ENCODE peak calls at places on chromosomes 4 and X, in five cellular contexts. Z, S, H, R and W are unnamed samples.

GRCh38 chr4:31193516-31193915 is 473.3 kb downstream of the PCDH7 start:
- DNase-seq in S (no peak), R (no peak), Z (no peak), H (no peak), W (no peak)

GRCh38 chrX:72271091-72271490 is 6.0 kb downstream of the RPS4X start:
- DNase-seq in Z (no peak), H (no peak), R (no peak), S (no peak), W (no peak)

GRCh38 chr4:139783761-139784484 is 118.3 kb downstream of the MGST2 start:
- DNase-seq in R (no peak), Z (no peak), S (no peak), H (no peak), W (no peak)

GRCh38 chr4:156950950-156951349 is 20.6 kb downstream of the PDGFC start:
- DNase-seq in R (no peak), S (no peak), Z (no peak), H (no peak), W (no peak)

GRCh38 chr4:98387345-98388017 is 126.3 kb downstream of the RAP1GDS1 start:
- DNase-seq in S (no peak), R (no peak), H (no peak), Z (no peak), W (no peak)

GRCh38 chr4:7391637-7392437 is 42.9 kb downstream of the PSAPL1 start:
- DNase-seq in H (peak; percentile 27), Z (peak; percentile 11), S (no peak), R (no peak), W (no peak)

GRCh38 chr4:127540497-127541026 is 92.2 kb upstream of the INTU start:
- DNase-seq in H (no peak), R (no peak), S (no peak), Z (no peak), W (no peak)

GRCh38 chr4:83112239-83112638 is 2.3 kb downstream of the PLAC8 start:
- DNase-seq in H (no peak), S (no peak), R (no peak), Z (no peak), W (no peak)

GRCh38 chrX:153769158-153769864 is 5.3 kb downstream of the PLXNB3 start:
- DNase-seq in Z (no peak), S (peak; percentile 27), H (no peak), R (no peak), W (no peak)

GRCh38 chrX:87338510-87338909 is 179.1 kb upstream of the KLHL4 start:
- DNase-seq in H (no peak), Z (no peak), R (peak; percentile 33), S (no peak), W (no peak)

GRCh38 chr4:14771091-14771490 is 231.2 kb upstream of the CPEB2 start:
- DNase-seq in H (no peak), R (no peak), Z (no peak), S (no peak), W (no peak)

GRCh38 chrX:37599735-37600134 is 28.3 kb downstream of the LANCL3 start:
- DNase-seq in R (no peak), H (no peak), Z (no peak), S (no peak), W (no peak)

GRCh38 chr4:70722199-70722791 is 531 bp downstream of the RUFY3 start:
- DNase-seq in Z (peak; percentile 29), R (no peak), H (no peak), S (peak; percentile 46), W (no peak)

GRCh38 chr4:8307714-8308113 is 38.2 kb downstream of the HTRA3 start:
- DNase-seq in H (no peak), S (no peak), R (no peak), Z (peak; percentile 15), W (no peak)

GRCh38 chr4:61992351-61992750 is 792.2 kb downstream of the ADGRL3 start:
- DNase-seq in Z (no peak), R (no peak), S (no peak), H (no peak), W (no peak)

GRCh38 chr4:183201331-183201730 is 102.3 kb downstream of the WWC2 start:
- DNase-seq in H (no peak), Z (no peak), S (no peak), R (no peak), W (no peak)

GRCh38 chr4:2793920-2794706 is 1.2 kb downstream of the SH3BP2 start:
- DNase-seq in H (peak; percentile 81), Z (peak; percentile 24), R (peak; percentile 57), S (peak; percentile 46), W (no peak)

GRCh38 chr4:120070191-120070590 is 3.5 kb upstream of the MAD2L1 start:
- DNase-seq in Z (no peak), S (no peak), R (no peak), H (no peak), W (no peak)

GRCh38 chr4:5220028-5220427 is 168.7 kb downstream of the STK32B start:
- DNase-seq in H (no peak), S (no peak), R (no peak), Z (no peak), W (no peak)

GRCh38 chr4:76989391-76990061 is 40.0 kb downstream of the SEPTIN11 start:
- DNase-seq in R (no peak), Z (no peak), H (no peak), S (no peak), W (no peak)

GRCh38 chr4:56681158-56681848 is at the start of gene HOPX:
- DNase-seq in Z (no peak), R (no peak), H (peak; percentile 59), S (peak; percentile 39), W (no peak)

GRCh38 chrX:16711219-16712115 is 1.0 kb downstream of the CTPS2 start:
- DNase-seq in H (no peak), R (no peak), S (no peak), Z (no peak), W (no peak)
- TF ChIP-seq POLR2A in H (no peak), R (no peak), S (no peak), Z (no peak), W (no peak)

GRCh38 chrX:16843208-16843909 is 26.8 kb downstream of the RBBP7 start:
- DNase-seq in R (no peak), Z (no peak), H (no peak), S (no peak), W (no peak)
- TF ChIP-seq POLR2A in R (no peak), Z (no peak), H (no peak), S (no peak), W (no peak)

GRCh38 chrX:53308836-53309235 is 27.5 kb upstream of the IQSEC2 start:
- DNase-seq in S (no peak), Z (no peak), R (no peak), H (no peak), W (no peak)

GRCh38 chrX:53300157-53300556 is 18.8 kb upstream of the IQSEC2 start:
- DNase-seq in R (no peak), S (no peak), H (no peak), Z (no peak), W (no peak)

GRCh38 chrX:53305996-53306937 is 24.9 kb upstream of the IQSEC2 start:
- DNase-seq in S (peak; percentile 46), R (no peak), Z (no peak), H (no peak), W (no peak)

GRCh38 chrX:53303195-53303594 is 21.8 kb upstream of the IQSEC2 start:
- DNase-seq in S (no peak), H (no peak), Z (no peak), R (no peak), W (no peak)
- TF ChIP-seq POLR2A in S (no peak), H (no peak), Z (no peak), R (no peak), W (no peak)

DNA sequence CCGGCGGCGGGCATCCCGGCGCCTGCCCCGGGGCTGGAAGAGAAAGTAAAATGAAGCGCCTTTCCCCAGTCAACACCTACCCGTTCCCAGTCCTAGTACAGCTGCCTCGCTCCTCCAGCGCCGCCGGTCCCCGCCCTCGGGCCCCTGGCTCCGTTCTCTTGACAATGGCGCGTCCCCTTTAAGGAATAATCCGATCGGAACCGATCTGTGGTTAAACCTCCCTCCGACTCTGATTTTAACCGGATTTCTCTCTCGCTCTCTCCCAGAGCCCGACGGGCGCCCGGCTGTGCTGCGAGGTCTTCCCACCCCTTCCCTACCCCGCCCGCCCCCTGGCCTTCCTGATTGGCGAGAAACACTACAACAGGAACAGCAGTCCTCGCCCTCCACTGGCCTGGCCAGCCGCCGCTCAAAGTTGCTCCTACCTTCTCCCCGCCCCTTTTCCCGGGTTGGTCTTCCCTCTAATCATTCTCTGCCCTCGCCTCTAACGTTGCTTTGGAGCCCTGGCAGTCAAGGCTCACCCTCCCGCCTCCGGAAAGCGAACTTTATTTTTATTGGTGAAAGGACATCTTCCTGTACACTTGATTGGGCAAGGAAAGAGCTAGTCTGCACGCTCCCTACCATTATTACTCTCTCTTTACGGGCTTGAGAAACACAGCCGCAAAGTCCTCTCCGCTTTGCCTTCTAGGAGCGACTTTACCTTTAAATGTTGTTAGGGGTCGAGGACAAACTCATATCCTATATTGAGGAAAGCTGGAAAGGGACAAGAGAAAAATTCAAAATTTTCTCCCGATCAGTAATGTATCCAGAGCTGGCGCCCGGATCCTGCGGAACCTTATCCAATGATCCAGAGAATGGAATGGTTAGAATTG is at the start of gene FRYL:
- DNase-seq in Z (peak; percentile 99), H (peak; percentile 99), R (peak; percentile 98), S (peak; percentile 99), W (peak; percentile 100)
- TF ChIP-seq POLR2A in Z (peak; percentile 49), H (peak; percentile 76), R (peak; percentile 24), S (peak; percentile 41), W (peak; percentile 80)

GRCh38 chr4:40583850-40584439 is 45.7 kb downstream of the RBM47 start:
- DNase-seq in R (peak; percentile 73), Z (no peak), H (no peak), S (no peak), W (no peak)
- TF ChIP-seq POLR2A in R (no peak), Z (no peak), H (no peak), S (no peak), W (no peak)